ENCODE peak calls at places on chromosomes 5 and 9, in seven cellular contexts. L, X, K, R, V, H and Z are unnamed samples.

GRCh38 chr5:105508519-105508918 is 1945.9 kb upstream of the NUDT12 start:
- DNase-seq in L (no peak), X (no peak), K (no peak), R (peak), V (no peak), H (no peak), Z (no peak)

GRCh38 chr5:40755093-40755406 is 711 bp downstream of the TTC33 start:
- DNase-seq in L (peak), X (peak), K (peak), R (peak), V (peak), H (peak), Z (no peak)

GRCh38 chr9:91949946-91950664 is at the start of gene ROR2:
- DNase-seq in L (peak), X (no peak), K (no peak), R (peak), V (peak), H (peak), Z (peak)

GRCh38 chr9:96460877-96461276 is 10.9 kb downstream of the HABP4 start:
- DNase-seq in L (no peak), X (peak), K (no peak), R (peak), V (no peak), H (no peak), Z (no peak)

GRCh38 chr5:24188196-24188595 is 456.6 kb downstream of the CDH10 start:
- DNase-seq in L (no peak), X (no peak), K (no peak), R (peak), V (no peak), H (no peak), Z (no peak)

GRCh38 chr9:121321039-121321503 is 49.0 kb downstream of the STOM start:
- DNase-seq in L (no peak), X (no peak), K (no peak), R (peak), V (no peak), H (no peak), Z (no peak)

GRCh38 chr9:109455391-109455790 is 42.7 kb downstream of the PTPN3 start:
- DNase-seq in L (no peak), X (no peak), K (no peak), R (no peak), V (no peak), H (no peak), Z (no peak)

GRCh38 chr5:140574165-140574564 is 9.5 kb downstream of the SLC35A4 start:
- DNase-seq in L (no peak), X (no peak), K (no peak), R (no peak), V (no peak), H (no peak), Z (no peak)

GRCh38 chr5:30764704-30765103 is 428.8 kb upstream of the CDH6 start:
- DNase-seq in L (no peak), X (no peak), K (no peak), R (peak), V (no peak), H (no peak), Z (no peak)

GRCh38 chr5:174636081-174636480 is 88.3 kb upstream of the MSX2 start:
- DNase-seq in L (no peak), X (no peak), K (no peak), R (no peak), V (no peak), H (no peak), Z (no peak)

GRCh38 chr5:111133436-111133751 is 41.2 kb downstream of the WDR36 start:
- DNase-seq in L (no peak), X (no peak), K (no peak), R (no peak), V (no peak), H (no peak), Z (no peak)

GRCh38 chr5:115838885-115839518 is 2.4 kb downstream of the ATG12 start:
- DNase-seq in L (no peak), X (peak), K (no peak), R (peak), V (no peak), H (no peak), Z (no peak)

GRCh38 chr9:88954073-88954472 is 37.2 kb upstream of the S1PR3 start:
- DNase-seq in L (no peak), X (peak), K (no peak), R (peak), V (no peak), H (no peak), Z (no peak)

GRCh38 chr9:110109331-110110110 is 98.4 kb downstream of the C9orf152 start:
- DNase-seq in L (peak), X (no peak), K (no peak), R (no peak), V (no peak), H (peak), Z (no peak)

GRCh38 chr5:79237735-79238560 is 2.0 kb downstream of the JMY start:
- DNase-seq in L (no peak), X (no peak), K (no peak), R (no peak), V (no peak), H (no peak), Z (no peak)

GRCh38 chr9:93252116-93252780 is 68.3 kb downstream of the WNK2 start:
- DNase-seq in L (no peak), X (no peak), K (no peak), R (no peak), V (no peak), H (no peak), Z (no peak)

GRCh38 chr9:37938121-37938906 is 34.4 kb upstream of the SLC25A51 start:
- DNase-seq in L (no peak), X (peak), K (peak), R (peak), V (no peak), H (peak), Z (no peak)

GRCh38 chr5:138930371-138931097 is 55.4 kb upstream of the LRRTM2 start:
- DNase-seq in L (no peak), X (no peak), K (no peak), R (no peak), V (no peak), H (no peak), Z (no peak)

GRCh38 chr5:83095973-83096539 is 18.7 kb downstream of the XRCC4 start:
- DNase-seq in L (no peak), X (peak), K (no peak), R (peak), V (no peak), H (no peak), Z (no peak)

DNA sequence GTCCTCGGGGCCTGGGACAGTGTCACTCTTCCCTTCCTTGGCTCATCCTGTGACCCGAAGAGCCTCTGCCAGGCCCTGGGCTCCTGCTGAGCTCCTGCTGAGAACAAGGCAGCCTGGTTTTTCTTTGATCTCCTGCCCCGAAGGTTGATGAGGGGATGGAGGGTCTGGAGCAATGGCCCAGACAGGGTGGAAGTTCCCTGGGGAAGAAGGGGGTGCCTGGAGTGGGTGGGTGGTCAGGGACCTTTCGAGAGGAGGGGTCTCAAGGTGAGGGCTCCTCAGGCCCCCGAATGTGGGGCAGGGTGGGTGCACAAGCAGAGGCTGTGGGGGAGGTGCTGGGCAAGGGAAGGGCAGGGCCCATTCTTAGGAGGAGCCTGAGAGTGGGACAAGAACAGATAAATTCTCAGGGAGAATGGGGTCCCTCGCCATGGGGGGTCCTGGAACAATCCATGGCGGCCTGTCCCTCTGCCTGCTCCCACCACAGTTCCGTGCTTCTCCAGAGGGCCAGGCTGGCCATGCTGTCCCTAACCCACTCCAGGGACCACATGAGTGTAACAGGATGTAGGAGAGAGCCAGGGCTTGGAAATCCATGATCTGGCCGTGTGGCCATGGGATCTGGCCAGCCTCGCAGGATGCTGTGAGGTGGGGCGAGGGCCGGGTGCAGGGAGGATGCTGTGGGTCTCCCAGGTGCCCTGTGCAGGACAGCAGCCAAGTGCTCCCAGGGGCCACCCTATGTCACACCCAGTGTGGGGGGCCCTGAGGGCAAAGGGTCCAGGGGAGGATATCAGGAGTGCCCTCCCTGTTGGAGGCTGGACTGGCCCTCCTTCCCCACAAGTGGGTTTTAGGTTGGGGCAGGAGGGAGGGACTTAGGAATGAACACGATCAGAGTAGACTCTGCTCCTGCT is 128.5 kb upstream of the LPCAT1 start:
- DNase-seq in L (no peak), X (no peak), K (no peak), R (no peak), V (no peak), H (no peak), Z (peak)
- TF ChIP-seq CTCF in L (no peak), X (no peak), K (no peak), R (no peak), V (no peak), H (no peak), Z (no peak)

DNA sequence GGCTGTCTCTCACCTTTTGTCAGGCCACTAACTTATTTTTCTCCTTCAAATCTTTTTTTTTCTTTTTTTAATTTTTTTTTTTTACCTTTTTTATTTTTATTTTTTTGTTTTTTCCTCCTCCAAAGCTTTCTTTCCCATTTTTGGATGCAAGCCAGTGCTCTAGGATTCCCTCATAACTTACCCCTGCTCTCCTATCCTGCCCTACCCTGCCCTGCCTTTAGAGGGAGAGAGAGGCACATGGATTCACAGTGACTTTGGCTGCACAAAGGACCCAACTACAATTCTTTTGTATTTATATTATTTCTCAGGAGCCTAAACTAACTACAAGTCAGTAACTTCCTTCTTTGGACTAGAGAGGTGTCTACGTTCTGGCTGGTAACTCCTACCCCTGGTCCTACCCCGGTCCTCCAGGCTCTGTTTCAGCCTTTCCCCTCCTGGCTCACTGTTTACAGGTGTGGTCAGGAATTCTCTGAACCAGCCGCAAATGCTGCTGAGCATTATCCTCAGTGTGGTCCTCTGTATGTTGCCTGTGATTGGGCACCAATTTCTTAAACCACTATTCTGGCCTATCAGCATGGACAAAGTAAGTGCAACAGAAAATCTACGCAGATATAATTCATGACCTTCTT is 8.4 kb upstream of the RUSC2 start:
- DNase-seq in L (no peak), X (peak), K (peak), R (peak), V (no peak), H (no peak), Z (no peak)
- TF ChIP-seq CTCF in L (peak), X (peak), K (peak), R (peak), V (peak), H (peak), Z (peak)

GRCh38 chr5:177456591-177456964 is 10.0 kb downstream of the PRR7 start:
- DNase-seq in L (no peak), X (no peak), K (no peak), R (no peak), V (no peak), H (no peak), Z (no peak)
- TF ChIP-seq CTCF in L (no peak), X (peak), K (no peak), R (no peak), V (no peak), H (no peak), Z (peak)

GRCh38 chr9:136979769-136980587 is 2.7 kb downstream of the PTGDS start:
- DNase-seq in L (no peak), X (no peak), K (no peak), R (no peak), V (no peak), H (no peak), Z (no peak)
- TF ChIP-seq CTCF in L (no peak), X (no peak), K (no peak), R (no peak), V (no peak), H (no peak), Z (no peak)

GRCh38 chr9:70127540-70128416 is 84.1 kb downstream of the MAMDC2 start:
- DNase-seq in L (no peak), X (no peak), K (no peak), R (no peak), V (no peak), H (no peak), Z (no peak)
- TF ChIP-seq CTCF in L (no peak), X (no peak), K (no peak), R (no peak), V (no peak), H (no peak), Z (no peak)

DNA sequence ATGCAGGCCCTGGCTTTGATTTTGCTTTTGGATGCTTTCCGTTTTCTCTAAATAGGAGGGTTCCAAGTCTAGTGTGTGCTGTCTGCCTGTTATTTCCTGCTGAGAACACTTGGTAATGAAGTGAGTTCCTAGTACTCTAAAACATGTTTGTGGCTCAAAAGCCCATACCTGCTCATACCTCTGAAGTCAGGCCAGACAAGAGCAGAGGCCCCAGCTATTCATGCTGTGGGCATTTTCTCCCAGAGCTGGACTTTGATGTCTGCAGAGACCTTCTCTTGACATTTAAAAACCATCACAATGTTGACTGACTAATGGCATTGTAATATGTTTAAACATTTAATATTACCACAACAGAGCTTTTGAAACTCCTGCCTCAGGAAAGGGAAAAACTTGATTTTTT is 211.2 kb downstream of the GOLPH3 start:
- DNase-seq in L (no peak), X (no peak), K (no peak), R (peak), V (no peak), H (no peak), Z (no peak)
- TF ChIP-seq CTCF in L (no peak), X (no peak), K (no peak), R (no peak), V (no peak), H (no peak), Z (no peak)

GRCh38 chr9:81682797-81683196 is 6.5 kb downstream of the TLE1 start:
- DNase-seq in L (no peak), X (no peak), K (no peak), R (peak), V (no peak), H (no peak), Z (no peak)

GRCh38 chr9:81683214-81683613 is 6.1 kb downstream of the TLE1 start:
- DNase-seq in L (no peak), X (no peak), K (no peak), R (no peak), V (no peak), H (no peak), Z (no peak)

GRCh38 chr9:81682177-81682576 is 7.2 kb downstream of the TLE1 start:
- DNase-seq in L (no peak), X (no peak), K (no peak), R (no peak), V (no peak), H (no peak), Z (no peak)

GRCh38 chr9:81685763-81686613 is 3.4 kb downstream of the TLE1 start:
- DNase-seq in L (no peak), X (peak), K (no peak), R (peak), V (no peak), H (no peak), Z (no peak)

DNA sequence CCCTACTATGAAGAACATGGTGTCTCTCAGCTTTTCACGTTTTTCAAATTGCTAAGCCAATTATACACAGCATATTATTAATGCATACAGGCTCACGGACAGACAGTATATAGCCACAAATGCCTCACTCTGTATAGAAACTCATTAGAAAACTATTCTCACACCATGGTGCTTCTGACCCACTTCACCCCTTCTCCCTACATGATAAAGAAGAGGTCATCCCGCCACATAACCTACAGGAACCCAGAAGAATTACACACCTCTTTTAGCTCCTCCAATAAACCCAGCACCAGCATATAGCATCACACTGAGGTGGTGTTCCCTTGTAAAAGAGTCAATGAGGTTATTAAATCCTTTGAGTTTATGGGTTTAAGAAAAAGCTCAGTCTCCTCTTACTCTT is 5.6 kb downstream of the TLE1 start:
- DNase-seq in L (no peak), X (no peak), K (no peak), R (no peak), V (no peak), H (no peak), Z (no peak)
- TF ChIP-seq CTCF in L (no peak), X (no peak), K (no peak), R (no peak), V (no peak), H (no peak), Z (peak)

DNA sequence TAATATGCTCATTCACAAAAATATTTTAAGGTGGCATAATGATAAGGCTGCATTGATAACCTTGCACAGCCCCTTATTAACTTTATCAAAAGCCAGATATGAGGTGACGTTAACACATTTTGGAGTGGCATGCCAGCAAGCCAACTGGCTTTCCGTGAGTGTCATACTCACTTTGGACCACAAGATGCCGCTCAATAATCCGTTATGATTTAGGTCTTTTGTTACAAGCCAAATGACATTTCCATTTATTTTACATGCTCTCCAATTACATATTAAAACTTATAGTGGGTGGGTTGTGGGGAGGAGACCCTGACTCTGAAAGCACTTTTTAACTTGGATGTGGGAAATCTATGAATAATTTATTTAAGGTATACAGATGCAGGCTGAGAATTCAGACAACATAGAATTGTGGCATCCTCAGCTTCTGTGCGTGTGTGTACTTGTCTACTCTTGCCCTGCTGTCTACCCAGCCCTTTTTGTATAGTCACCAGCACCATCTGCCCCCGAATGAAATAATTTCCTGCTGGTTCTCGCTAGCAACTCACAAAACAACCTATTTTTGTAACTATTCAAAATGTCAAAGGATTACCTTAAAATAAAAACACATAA is 305.1 kb downstream of the PSAT1 start:
- DNase-seq in L (peak), X (peak), K (no peak), R (peak), V (no peak), H (peak), Z (no peak)
- TF ChIP-seq CTCF in L (peak), X (peak), K (peak), R (peak), V (peak), H (peak), Z (peak)

GRCh38 chr5:68015933-68016332 is 199.6 kb upstream of the PIK3R1 start:
- DNase-seq in L (no peak), X (no peak), K (no peak), R (no peak), V (no peak), H (no peak), Z (no peak)
- TF ChIP-seq CTCF in L (no peak), X (no peak), K (no peak), R (no peak), V (no peak), H (no peak), Z (no peak)

GRCh38 chr5:42970636-42971559 is 69.2 kb downstream of the ANXA2R start:
- DNase-seq in L (no peak), X (no peak), K (no peak), R (peak), V (no peak), H (no peak), Z (no peak)
- TF ChIP-seq CTCF in L (no peak), X (peak), K (no peak), R (peak), V (no peak), H (no peak), Z (no peak)